ENCODE peak calls at places on chromosomes 4 and X, in four cellular contexts. R, A, Q and G are unnamed samples.
A peak's percentile ranks its signal among the peaks of the same experiment; 100 is the strongest.

GRCh38 chrX:138777230-138777629 is 65.7 kb upstream of the FGF13 start:
- DNase-seq in R (no peak), A (peak; percentile 3), Q (no peak), G (no peak)

GRCh38 chr4:76208005-76208765 is 5.4 kb downstream of the SCARB2 start:
- DNase-seq in R (no peak), A (peak; percentile 47), Q (no peak), G (peak; percentile 85)

GRCh38 chr4:140098481-140099132 is 55.4 kb downstream of the MAML3 start:
- DNase-seq in R (no peak), A (no peak), Q (no peak), G (no peak)

GRCh38 chr4:148823419-148823769 is 381.2 kb upstream of the NR3C2 start:
- DNase-seq in R (no peak), A (no peak), Q (no peak), G (no peak)

GRCh38 chr4:31366041-31366440 is 645.9 kb downstream of the PCDH7 start:
- DNase-seq in R (no peak), A (no peak), Q (no peak), G (no peak)

GRCh38 chr4:160142579-160142978 is 1039.7 kb downstream of the RAPGEF2 start:
- DNase-seq in R (peak; percentile 75), A (no peak), Q (no peak), G (no peak)

GRCh38 chr4:24105183-24106039 is 215.6 kb upstream of the PPARGC1A start:
- DNase-seq in R (no peak), A (no peak), Q (no peak), G (no peak)

GRCh38 chr4:38768968-38769394 is 13.8 kb downstream of the TLR10 start:
- DNase-seq in R (no peak), A (no peak), Q (no peak), G (no peak)

GRCh38 chr4:173218411-173219125 is 50.0 kb downstream of the GALNT7 start:
- DNase-seq in R (no peak), A (peak; percentile 88), Q (no peak), G (no peak)

GRCh38 chrX:138026211-138026610 is 460.3 kb downstream of the ZIC3 start:
- DNase-seq in R (no peak), A (peak; percentile 3), Q (no peak), G (no peak)

GRCh38 chrX:48076343-48076742 is 4.9 kb upstream of the ZNF630 start:
- DNase-seq in R (no peak), A (no peak), Q (no peak), G (no peak)

GRCh38 chrX:39577976-39578962 is 519.5 kb downstream of the BCOR start:
- DNase-seq in R (peak; percentile 68), A (no peak), Q (no peak), G (no peak)

DNA sequence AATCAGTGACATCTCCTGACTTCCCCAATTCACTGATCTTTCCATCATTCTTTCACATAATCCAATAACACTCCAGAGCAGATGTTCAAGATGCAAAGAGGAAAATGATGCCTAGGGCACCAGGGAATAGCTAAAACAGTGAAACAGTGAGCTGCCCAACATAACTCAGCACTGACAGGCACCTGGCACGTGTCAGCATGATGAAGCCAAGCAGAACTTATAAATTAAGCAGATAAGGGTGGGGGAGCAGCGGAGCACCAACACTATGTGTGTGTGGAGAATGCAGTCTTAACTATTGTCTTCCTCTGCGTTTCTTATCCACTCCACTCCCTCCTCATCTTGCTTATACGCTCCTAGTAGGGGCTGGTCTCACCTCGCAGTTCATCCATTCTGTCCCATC is 89.4 kb downstream of the AMMECR1 start:
- DNase-seq in R (no peak), A (peak; percentile 13), Q (no peak), G (no peak)
- TF ChIP-seq CREM in R (no peak), A (no peak), Q (no peak), G (no peak)

GRCh38 chr4:1841201-1841885 is 14.6 kb downstream of the LETM1 start:
- DNase-seq in R (no peak), A (no peak), Q (no peak), G (no peak)
- TF ChIP-seq CREM in R (no peak), A (no peak), Q (no peak), G (no peak)

GRCh38 chrX:22666441-22666840 is 333.3 kb upstream of the DDX53 start:
- DNase-seq in R (no peak), A (peak; percentile 24), Q (peak; percentile 46), G (peak; percentile 12)
- TF ChIP-seq CREM in R (no peak), A (no peak), Q (no peak), G (no peak)

DNA sequence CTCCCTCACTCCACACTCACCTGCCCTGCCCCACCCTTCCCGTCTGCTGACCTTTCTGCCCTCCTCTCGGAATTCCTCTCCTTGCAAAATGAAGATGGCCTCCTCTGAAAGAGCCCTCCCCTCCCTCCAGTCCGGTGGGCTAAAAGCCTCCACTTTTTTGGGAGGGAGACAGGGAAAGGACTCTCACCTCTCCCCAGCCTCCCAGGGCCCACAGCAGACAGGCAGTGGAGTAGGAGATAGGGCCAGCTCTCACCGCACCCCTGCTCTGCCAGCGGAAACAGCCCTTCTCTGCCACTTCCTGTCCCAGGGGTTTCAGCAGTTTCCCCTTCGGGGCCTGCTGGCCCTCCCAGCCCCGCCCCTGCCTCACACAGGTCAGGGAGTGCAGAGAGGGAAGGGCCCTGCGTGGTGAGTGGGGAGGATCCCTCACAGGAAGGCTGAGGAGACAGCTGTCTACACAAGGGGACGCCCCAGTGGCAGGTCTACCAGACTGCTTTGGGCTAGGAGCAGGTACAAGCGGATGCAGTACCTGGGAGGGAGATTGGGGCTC is 18.2 kb downstream of the ELF4 start:
- DNase-seq in R (peak; percentile 81), A (peak; percentile 88), Q (peak; percentile 26), G (peak; percentile 66)
- TF ChIP-seq CREM in R (peak; percentile 37), A (peak; percentile 53), Q (no peak), G (no peak)

DNA sequence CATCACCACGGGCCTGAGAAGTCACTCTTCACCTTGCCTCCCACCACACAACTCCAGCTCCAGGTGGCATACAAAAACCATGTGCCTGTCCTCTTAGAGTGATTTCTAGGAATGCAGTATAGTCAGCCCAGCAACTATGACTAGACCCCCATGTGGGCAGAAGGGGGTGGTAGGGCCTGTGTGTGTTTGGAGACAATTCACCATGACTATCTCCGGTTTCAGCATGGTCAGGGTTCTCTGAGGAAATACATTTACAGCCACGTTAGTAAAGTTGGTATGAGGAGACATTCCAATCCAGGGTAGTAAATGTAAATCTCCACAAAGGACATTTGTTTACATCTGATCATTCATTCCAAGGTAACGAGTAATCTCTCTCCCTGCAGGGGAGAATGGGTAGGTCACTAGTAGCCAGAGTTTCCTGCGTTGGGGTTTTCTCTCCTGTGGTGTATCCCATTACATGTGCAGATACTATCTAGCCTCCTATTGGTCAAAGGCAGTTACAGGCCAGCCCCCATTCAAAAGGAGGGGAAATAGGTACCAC is 4.2 kb upstream of the MTMR1 start:
- DNase-seq in R (no peak), A (no peak), Q (no peak), G (peak; percentile 29)
- TF ChIP-seq CREM in R (no peak), A (no peak), Q (no peak), G (no peak)

DNA sequence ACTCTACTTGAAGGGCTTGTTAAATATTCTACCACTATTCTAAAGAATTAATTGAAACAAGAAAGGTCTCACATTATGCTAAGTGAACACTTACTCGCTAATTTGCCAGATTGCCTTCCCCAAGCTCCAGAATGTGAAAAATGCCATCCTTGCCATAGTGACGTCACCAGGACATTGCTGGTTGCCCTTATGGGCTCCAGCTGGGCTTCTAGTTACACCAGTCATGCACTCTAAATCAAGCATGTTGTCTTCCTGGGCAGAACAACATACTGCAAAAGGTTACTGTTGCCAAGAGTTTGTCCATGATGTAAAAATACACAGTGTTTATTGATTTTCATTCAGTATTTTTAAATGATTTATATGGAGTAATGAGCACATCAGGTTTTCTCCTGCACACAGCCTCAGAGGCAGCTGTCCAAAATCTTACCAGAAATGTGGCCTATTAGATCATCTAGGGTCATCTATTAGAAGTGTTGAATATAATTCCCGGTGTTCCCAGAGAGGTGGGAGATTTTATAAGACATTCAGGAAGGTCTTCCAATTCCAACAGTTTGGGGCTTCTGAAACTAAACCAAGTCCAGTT is 164.3 kb upstream of the RAPGEF2 start:
- DNase-seq in R (no peak), A (no peak), Q (no peak), G (no peak)
- TF ChIP-seq CREM in R (no peak), A (peak; percentile 41), Q (no peak), G (no peak)

DNA sequence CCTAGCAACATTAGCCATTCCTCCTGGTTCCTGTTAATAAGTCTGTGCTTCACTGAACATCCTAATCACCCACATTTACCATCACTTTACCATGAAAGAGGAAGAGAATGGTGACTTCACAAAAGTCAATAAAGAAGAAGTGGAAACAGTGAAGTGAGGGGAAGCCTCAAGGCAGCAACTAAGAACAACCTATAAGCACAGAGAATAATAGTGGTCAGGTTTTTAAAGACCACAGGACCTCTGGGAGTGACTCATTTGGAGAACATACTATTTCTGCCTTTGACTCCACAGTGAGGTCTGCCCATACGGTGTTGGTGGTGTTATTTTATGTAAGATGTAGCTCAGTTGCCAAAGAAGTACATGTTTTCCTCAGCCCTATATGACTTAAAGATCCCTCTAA is 86.0 kb upstream of the TET2 start:
- DNase-seq in R (peak; percentile 98), A (no peak), Q (no peak), G (no peak)
- TF ChIP-seq CREM in R (peak; percentile 92), A (no peak), Q (no peak), G (no peak)

GRCh38 chr4:127916512-127916911 is 35.8 kb downstream of the PLK4 start:
- DNase-seq in R (no peak), A (no peak), Q (no peak), G (no peak)
- TF ChIP-seq CREM in R (no peak), A (no peak), Q (no peak), G (no peak)